ENCODE peak calls at places on chromosomes 12 and 14, in five cellular contexts. Q is activated CD8-positive, alpha-beta T cell treated with anti-CD3 and anti-CD28 coated beads for 36 hours; L is type B pancreatic cell; P is K562; V is GM13977. H is an unnamed sample.

GRCh38 chr12:16323638-16324037 is 23.8 kb upstream of the MGST1 start:
- DNase-seq in Q (no peak), V (no peak), L (no peak), P (no peak), H (no peak)

GRCh38 chr14:51335521-51335920 is 95.5 kb downstream of the TMX1 start:
- DNase-seq in L (no peak), Q (no peak), V (no peak), P (no peak), H (no peak)

GRCh38 chr14:65032319-65032718 is 45.6 kb downstream of the FNTB start:
- DNase-seq in V (no peak), L (no peak), Q (no peak), P (no peak), H (no peak)

GRCh38 chr12:78863482-78864427 is 819 bp upstream of the SYT1 start:
- DNase-seq in P (no peak), Q (no peak), L (peak; percentile 66), V (peak; percentile 38), H (peak; percentile 36)

GRCh38 chr12:131044136-131044535 is 90.4 kb downstream of the ADGRD1 start:
- DNase-seq in P (no peak), L (no peak), Q (no peak), V (no peak), H (no peak)

GRCh38 chr14:44339256-44339655 is 167.8 kb downstream of the FSCB start:
- DNase-seq in L (no peak), V (no peak), P (no peak), Q (no peak), H (no peak)

GRCh38 chr12:56839489-56840442 is 76.6 kb downstream of the HSD17B6 start:
- DNase-seq in V (peak; percentile 34), P (peak; percentile 70), L (no peak), Q (peak; percentile 64), H (peak; percentile 38)

GRCh38 chr12:93773122-93773871 is 96.1 kb downstream of the CRADD start:
- DNase-seq in Q (peak; percentile 72), L (no peak), P (peak; percentile 33), V (no peak), H (no peak)

GRCh38 chr14:74394549-74394948 is 31.5 kb downstream of the SYNDIG1L start:
- DNase-seq in P (no peak), L (no peak), V (no peak), Q (no peak), H (no peak)

GRCh38 chr14:59632381-59632780 is 55.8 kb upstream of the CCDC175 start:
- DNase-seq in L (no peak), P (peak; percentile 31), V (peak; percentile 64), Q (peak; percentile 55), H (peak; percentile 55)

GRCh38 chr14:62691613-62692489 is 353.4 kb downstream of the KCNH5 start:
- DNase-seq in P (no peak), L (no peak), Q (no peak), V (no peak), H (no peak)

GRCh38 chr12:124548854-124549378 is 18.5 kb downstream of the NCOR2 start:
- DNase-seq in L (no peak), V (no peak), Q (peak; percentile 62), P (no peak), H (no peak)

GRCh38 chr14:37924622-37925021 is 283.1 kb upstream of the SSTR1 start:
- DNase-seq in V (no peak), P (no peak), Q (no peak), L (no peak), H (no peak)

GRCh38 chr12:39354955-39355354 is 88.0 kb downstream of the KIF21A start:
- DNase-seq in P (peak; percentile 17), L (no peak), V (no peak), Q (no peak), H (no peak)

GRCh38 chr12:47735649-47736048 is 10.4 kb upstream of the ENDOU start:
- DNase-seq in Q (no peak), V (no peak), P (no peak), L (no peak), H (no peak)

GRCh38 chr14:24436355-24437019 is 6.1 kb downstream of the SDR39U1 start:
- DNase-seq in P (peak; percentile 65), V (peak; percentile 76), L (no peak), Q (peak; percentile 56), H (peak; percentile 76)

GRCh38 chr12:85654456-85654840 is 181.8 kb downstream of the RASSF9 start:
- DNase-seq in V (no peak), Q (no peak), P (no peak), L (no peak), H (no peak)

GRCh38 chr12:128823216-128823915 is 392 bp downstream of the SLC15A4 start:
- DNase-seq in V (peak; percentile 44), P (peak; percentile 45), Q (peak; percentile 26), L (no peak), H (peak; percentile 43)

GRCh38 chr12:115337693-115338543 is 653.9 kb upstream of the TBX3 start:
- DNase-seq in P (no peak), Q (no peak), L (no peak), V (no peak), H (no peak)

GRCh38 chr12:27975222-27976136 is 2.9 kb upstream of the PTHLH start:
- DNase-seq in Q (peak; percentile 24), L (peak; percentile 73), V (no peak), P (peak; percentile 76), H (peak; percentile 45)

GRCh38 chr12:95518976-95519375 is 32.3 kb downstream of the USP44 start:
- DNase-seq in P (no peak), L (no peak), Q (no peak), V (no peak), H (no peak)

GRCh38 chr14:28356819-28357218 is 409.8 kb upstream of the FOXG1 start:
- DNase-seq in Q (no peak), P (no peak), V (no peak), L (no peak), H (no peak)

GRCh38 chr14:60485600-60486251 is at the start of gene C14orf39:
- DNase-seq in L (no peak), Q (peak; percentile 39), P (peak; percentile 79), V (peak; percentile 24), H (peak; percentile 29)

GRCh38 chr12:54206807-54207206 is 18.0 kb upstream of the SMUG1 start:
- DNase-seq in Q (no peak), V (no peak), L (no peak), P (no peak), H (no peak)

GRCh38 chr12:104814944-104815343 is 143.1 kb downstream of the SLC41A2 start:
- DNase-seq in L (no peak), Q (no peak), V (no peak), P (no peak), H (no peak)

GRCh38 chr12:24226745-24227350 is 277.4 kb upstream of the SOX5 start:
- DNase-seq in L (no peak), V (no peak), P (no peak), Q (no peak), H (no peak)

GRCh38 chr12:32549675-32550079 is 129.4 kb upstream of the DNM1L start:
- DNase-seq in L (no peak), V (no peak), P (no peak), Q (no peak), H (no peak)

DNA sequence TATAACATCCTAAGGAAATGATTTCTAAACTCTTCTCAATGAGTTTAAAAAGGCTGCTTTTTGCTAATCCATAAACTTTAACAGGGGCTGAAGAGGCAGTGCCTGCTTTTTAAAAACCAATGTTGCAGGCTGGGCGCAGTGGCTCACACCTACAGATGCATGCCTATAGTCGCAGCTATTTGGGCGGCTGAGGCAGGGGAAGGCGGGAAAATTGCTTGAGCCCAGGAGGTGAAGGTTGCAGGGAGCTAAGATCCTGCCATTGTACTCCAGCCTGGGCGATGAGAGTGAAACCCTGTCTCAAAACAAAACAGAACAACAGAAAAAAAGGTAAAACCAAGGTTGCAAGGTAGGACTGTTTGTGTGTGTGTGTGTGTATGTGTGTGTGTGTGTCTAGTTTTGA is 531.2 kb downstream of the DIO2 start:
- DNase-seq in V (no peak), P (no peak), L (no peak), Q (no peak), H (no peak)
- TF ChIP-seq CTCF in V (no peak), P (no peak), L (no peak), Q (no peak), H (no peak)

GRCh38 chr12:112506513-112507166 is 87.9 kb downstream of the PTPN11 start:
- DNase-seq in Q (no peak), V (no peak), P (no peak), L (no peak), H (no peak)
- TF ChIP-seq CTCF in Q (no peak), V (no peak), P (peak; percentile 40), L (peak; percentile 42), H (no peak)

DNA sequence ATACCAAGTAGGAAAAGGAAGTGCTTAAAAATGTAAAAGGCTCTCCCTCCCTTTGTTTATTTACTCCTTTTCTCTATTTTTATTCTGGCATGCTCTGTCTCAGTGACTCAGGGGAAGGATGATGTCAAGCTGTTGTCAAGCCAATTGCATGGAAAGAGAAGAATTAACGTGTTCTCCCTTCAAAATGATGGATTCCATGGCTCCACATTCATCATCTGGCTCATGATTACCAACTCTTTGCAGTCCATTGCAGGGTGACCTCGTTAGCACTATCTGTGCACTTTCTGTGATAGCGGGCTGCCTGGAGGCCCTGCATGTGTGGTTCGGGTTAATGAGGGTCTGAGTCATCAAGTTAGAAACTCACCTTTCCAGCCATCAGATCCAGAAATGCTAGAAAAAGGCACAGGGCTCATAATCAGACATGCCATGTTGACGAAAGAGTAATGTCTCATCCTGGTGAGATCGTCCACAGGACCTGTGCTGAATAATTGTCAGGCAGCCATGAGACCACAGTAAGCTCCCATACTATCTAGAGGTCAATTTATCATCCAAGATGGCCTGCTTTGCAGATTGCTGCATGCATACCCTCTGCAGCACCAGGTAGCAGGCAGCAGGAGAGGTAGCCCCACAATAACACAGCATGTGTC is 79.2 kb upstream of the BTG1 start:
- DNase-seq in Q (peak; percentile 21), V (no peak), L (no peak), P (peak; percentile 42), H (no peak)
- TF ChIP-seq CTCF in Q (no peak), V (no peak), L (no peak), P (no peak), H (no peak)

GRCh38 chr12:15320881-15321280 is 1.4 kb upstream of the PTPRO start:
- DNase-seq in V (no peak), P (no peak), L (no peak), Q (no peak), H (no peak)
- TF ChIP-seq CTCF in V (no peak), P (no peak), L (no peak), Q (no peak), H (no peak)